ENCODE peak calls at places on chromosomes 5 and 9, in six cellular contexts. D is body of pancreas, E is endothelial cell of umbilical vein, Z is iPS DF 6.9, X is fibroblast of lung, A is thoracic aorta. S is an unnamed sample. For H3K9me3, the result is how much of the 10 kb centered on the place peaks cover.

GRCh38 chr5:32193591-32193990 is 19.5 kb upstream of the GOLPH3 start:
- DNase-seq in D (peak), A (peak), E (peak), X (peak), Z (no peak), S (peak)

GRCh38 chr5:53166101-53166500 is 56.5 kb upstream of the MOCS2 start:
- DNase-seq in E (no peak), Z (no peak), D (no peak), X (peak), A (no peak), S (no peak)

GRCh38 chr5:39100851-39101396 is 26.7 kb upstream of the RICTOR start:
- DNase-seq in X (peak), A (no peak), D (no peak), E (peak), Z (no peak), S (no peak)

GRCh38 chr5:80780761-80781285 is 126.0 kb upstream of the DHFR start:
- DNase-seq in D (no peak), Z (no peak), A (no peak), X (no peak), E (no peak), S (no peak)

GRCh38 chr9:137892424-137893191 is 15.0 kb downstream of the CACNA1B start:
- DNase-seq in D (no peak), Z (no peak), E (no peak), A (no peak), X (no peak), S (no peak)

GRCh38 chr5:160165137-160166068 is 46.2 kb upstream of the PWWP2A start:
- DNase-seq in E (peak), A (peak), Z (peak), D (peak), X (peak), S (peak)

GRCh38 chr5:149775785-149776184 is 45.7 kb downstream of the PPARGC1B start:
- DNase-seq in A (no peak), Z (peak), E (no peak), D (no peak), X (no peak), S (no peak)

GRCh38 chr9:92650296-92650695 is 19.6 kb downstream of the IPPK start:
- DNase-seq in D (no peak), E (no peak), Z (no peak), X (no peak), A (no peak), S (no peak)

GRCh38 chr5:146744358-146744757 is 134.2 kb downstream of the PPP2R2B start:
- DNase-seq in E (no peak), X (peak), D (no peak), A (no peak), Z (no peak), S (no peak)

GRCh38 chr5:124858612-124859011 is 112.2 kb upstream of the ZNF608 start:
- DNase-seq in E (no peak), X (no peak), D (no peak), Z (no peak), A (no peak), S (no peak)

GRCh38 chr9:37036237-37037136 is 2.4 kb upstream of the PAX5 start:
- DNase-seq in A (no peak), X (peak), E (peak), Z (no peak), D (peak), S (no peak)

GRCh38 chr5:107808671-107809137 is 138.0 kb upstream of the EFNA5 start:
- DNase-seq in X (no peak), Z (peak), E (no peak), A (no peak), D (peak), S (no peak)

GRCh38 chr5:139262414-139263139 is 31.0 kb upstream of the MATR3 start:
- DNase-seq in D (peak), A (peak), Z (peak), E (peak), X (peak), S (peak)

GRCh38 chr9:127664678-127665507 is 41.9 kb upstream of the CFAP157 start:
- DNase-seq in E (peak), D (no peak), X (no peak), A (no peak), Z (no peak), S (no peak)

GRCh38 chr5:157477814-157478494 is 17.9 kb downstream of the NIPAL4 start:
- DNase-seq in Z (no peak), E (no peak), X (no peak), A (no peak), D (no peak), S (no peak)

GRCh38 chr5:17289681-17290619 is 72.5 kb downstream of the BASP1 start:
- DNase-seq in X (no peak), E (no peak), A (no peak), Z (no peak), D (no peak), S (no peak)

GRCh38 chr9:68741234-68741633 is 36.2 kb downstream of the PIP5K1B start:
- DNase-seq in D (no peak), A (no peak), X (no peak), Z (no peak), E (no peak), S (no peak)

GRCh38 chr5:93192683-93193082 is 388.3 kb downstream of the NR2F1-AS1 start:
- DNase-seq in Z (no peak), A (no peak), X (no peak), E (no peak), D (no peak), S (no peak)

GRCh38 chr9:125652771-125653170 is 54.2 kb downstream of the MAPKAP1 start:
- DNase-seq in X (no peak), D (no peak), A (no peak), Z (no peak), E (no peak), S (no peak)

GRCh38 chr5:5179079-5179478 is 38.9 kb downstream of the ADAMTS16 start:
- DNase-seq in D (no peak), E (no peak), A (no peak), Z (no peak), X (no peak), S (no peak)

GRCh38 chr9:1024112-1024511 is 26.0 kb upstream of the DMRT2 start:
- DNase-seq in X (no peak), D (no peak), E (no peak), Z (no peak), A (no peak), S (no peak)

GRCh38 chr5:110784901-110785300 is 46.1 kb downstream of the SLC25A46 start:
- DNase-seq in E (no peak), A (no peak), D (no peak), X (no peak), Z (no peak), S (no peak)

GRCh38 chr9:37350486-37351190 is 71.9 kb upstream of the GRHPR start:
- DNase-seq in Z (no peak), D (no peak), X (no peak), A (no peak), E (no peak), S (no peak)

DNA sequence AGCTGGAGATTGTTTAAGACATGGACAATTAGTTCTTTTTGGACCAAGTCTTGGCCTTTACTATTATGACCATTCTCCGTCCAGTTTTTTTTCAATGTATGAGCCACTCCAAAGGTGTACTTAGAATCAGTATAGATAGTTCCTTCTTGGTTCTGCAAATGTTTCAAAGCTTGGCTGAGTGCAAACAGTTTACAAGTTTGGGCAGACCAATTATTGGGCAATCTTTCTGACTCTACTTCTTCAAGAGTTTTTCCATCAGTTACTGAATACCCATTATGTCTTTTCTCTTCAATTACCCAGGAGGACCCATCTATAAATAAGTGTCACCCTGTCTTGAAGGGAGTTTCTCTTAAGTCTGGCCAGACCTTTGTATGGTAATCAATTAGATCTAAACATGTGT is 15.5 kb downstream of the IFT74 start:
- DNase-seq in D (no peak), Z (no peak), A (no peak), X (no peak), E (no peak), S (no peak)
- H3K9me3 ChIP-seq in D (under half), Z (under half), A (under half), X (under half), E (under half), S (under half)

GRCh38 chr5:141398608-141399007 is 861 bp downstream of the PCDHGB5 start:
- DNase-seq in X (no peak), E (no peak), D (no peak), Z (no peak), A (no peak), S (no peak)

GRCh38 chr5:141399555-141400258 is 2.0 kb downstream of the PCDHGB5 start:
- DNase-seq in X (no peak), E (no peak), Z (no peak), A (no peak), D (no peak), S (peak)

GRCh38 chr5:141402553-141403328 is at the start of gene PCDHGA9:
- DNase-seq in D (no peak), A (no peak), E (no peak), X (peak), Z (no peak), S (no peak)

GRCh38 chr5:141403387-141403786 is 809 bp downstream of the PCDHGA9 start:
- DNase-seq in Z (no peak), A (no peak), E (no peak), D (no peak), X (no peak), S (no peak)
- H3K9me3 ChIP-seq in Z (under half), A (half or more), E (under half), D (under half), X (under half), S (under half)

DNA sequence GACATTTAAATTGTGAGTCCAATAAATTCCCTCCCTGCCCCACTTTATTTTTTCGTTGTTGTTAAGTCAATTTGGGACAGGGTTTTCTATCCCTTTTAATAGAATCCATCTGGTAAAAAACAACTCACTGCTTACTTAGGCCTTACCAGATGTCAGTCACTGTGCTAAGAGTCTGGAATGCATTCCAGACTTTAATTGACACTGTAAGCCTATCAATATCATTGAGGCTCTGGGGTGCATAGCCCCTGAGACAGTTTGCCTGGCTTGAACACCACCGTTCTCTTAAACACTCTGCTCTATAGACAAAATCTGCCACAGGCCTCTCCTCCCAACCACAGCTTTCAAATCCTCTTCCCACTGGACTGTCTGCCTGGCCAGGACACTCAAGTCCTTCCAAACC is 175.9 kb downstream of the NSG2 start:
- DNase-seq in Z (no peak), D (no peak), A (no peak), X (no peak), E (no peak), S (no peak)
- H3K9me3 ChIP-seq in Z (under half), D (under half), A (under half), X (under half), E (under half), S (under half)

DNA sequence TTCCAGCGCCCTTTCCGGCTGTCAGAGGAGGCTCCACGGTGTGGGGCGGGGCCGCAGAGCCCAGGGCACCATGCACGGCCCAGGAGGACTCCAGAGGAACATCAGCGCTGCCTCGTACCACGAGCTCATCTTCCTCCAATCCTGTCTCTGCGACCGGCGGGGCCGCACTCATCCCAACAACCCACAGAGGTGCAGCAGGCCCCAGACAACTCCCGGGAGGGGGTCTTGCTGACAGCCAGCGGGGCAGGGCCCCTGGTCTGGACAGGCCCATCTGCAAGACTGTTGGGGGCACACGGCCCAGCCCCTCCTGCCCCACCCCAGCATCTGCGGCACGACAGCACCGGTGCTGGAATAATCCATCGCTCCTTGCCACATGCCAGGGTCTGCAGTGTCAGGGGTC is 88.8 kb downstream of the OLFM1 start:
- DNase-seq in Z (no peak), E (no peak), A (no peak), D (no peak), X (no peak), S (no peak)
- H3K9me3 ChIP-seq in Z (under half), E (under half), A (under half), D (under half), X (under half), S (under half)

DNA sequence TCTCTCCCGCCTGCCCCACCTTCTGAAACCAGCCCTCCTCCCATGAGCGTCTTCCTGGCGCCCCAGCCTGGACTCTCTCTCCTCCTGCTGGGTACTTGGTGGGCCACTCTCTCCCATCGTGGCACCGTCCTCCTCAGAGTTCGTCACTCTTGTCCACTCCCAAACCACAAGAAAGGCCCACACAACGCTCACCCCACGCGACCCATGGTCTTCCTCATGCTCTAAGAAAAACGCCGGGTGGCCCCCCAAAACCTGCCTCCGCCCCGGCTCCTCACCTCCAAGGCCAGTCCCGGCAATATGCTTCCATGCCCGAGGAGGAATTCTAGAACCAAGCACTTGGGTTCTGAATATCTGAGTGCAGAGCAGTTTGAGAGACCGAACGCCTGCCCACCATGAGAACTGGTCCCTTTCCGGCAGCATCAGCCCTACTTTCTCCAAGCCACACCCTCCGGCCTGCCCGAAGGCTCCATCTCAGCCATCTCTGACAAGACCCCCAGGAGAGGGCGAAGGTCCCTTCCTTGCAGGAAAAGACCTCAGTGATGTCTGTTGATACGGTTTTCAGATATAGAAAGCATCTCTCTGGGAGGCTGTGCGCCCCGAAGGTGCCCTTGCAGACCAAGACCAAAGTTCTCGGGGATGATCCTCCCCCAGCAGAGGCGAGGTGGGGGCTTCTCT is 15.0 kb downstream of the SLC6A3 start:
- DNase-seq in Z (no peak), X (no peak), E (no peak), A (no peak), D (no peak), S (no peak)
- H3K9me3 ChIP-seq in Z (under half), X (under half), E (under half), A (under half), D (under half), S (under half)